ENCODE peak calls at places on chromosomes 11 and 22, in seven cellular contexts. One of them, this sample, is unnamed.

GRCh38 chr22:40443675-40444482 is 73.5 kb downstream of the SGSM3 start:
- DNase-seq in choroid plexus epithelial cell: no peak
- DNase-seq in hepatocyte: no peak
- DNase-seq in astrocyte of the cerebellum: no peak
- DNase-seq in NB4: no peak
- DNase-seq in sigmoid colon: no peak
- DNase-seq in testis: peak
- DNase-seq in this sample: no peak

GRCh38 chr11:37988031-37988430 is 1390.0 kb upstream of the RAG2 start:
- DNase-seq in choroid plexus epithelial cell: peak
- DNase-seq in NB4: no peak
- DNase-seq in sigmoid colon: no peak
- DNase-seq in hepatocyte: peak
- DNase-seq in testis: no peak
- DNase-seq in astrocyte of the cerebellum: peak
- DNase-seq in this sample: no peak

GRCh38 chr11:126585388-126586302 is 230.2 kb downstream of the ST3GAL4 start:
- DNase-seq in choroid plexus epithelial cell: peak
- DNase-seq in astrocyte of the cerebellum: peak
- DNase-seq in testis: peak
- DNase-seq in hepatocyte: peak
- DNase-seq in NB4: no peak
- DNase-seq in sigmoid colon: peak
- DNase-seq in this sample: no peak

GRCh38 chr11:35373284-35373933 is 45.9 kb downstream of the SLC1A2 start:
- DNase-seq in testis: no peak
- DNase-seq in choroid plexus epithelial cell: no peak
- DNase-seq in hepatocyte: peak
- DNase-seq in NB4: no peak
- DNase-seq in sigmoid colon: no peak
- DNase-seq in astrocyte of the cerebellum: no peak
- DNase-seq in this sample: no peak

GRCh38 chr11:128865490-128865889 is 1.6 kb downstream of the KCNJ1 start:
- DNase-seq in hepatocyte: no peak
- DNase-seq in sigmoid colon: no peak
- DNase-seq in choroid plexus epithelial cell: no peak
- DNase-seq in astrocyte of the cerebellum: no peak
- DNase-seq in testis: no peak
- DNase-seq in NB4: no peak
- DNase-seq in this sample: no peak

GRCh38 chr11:64745219-64745522 is 1.2 kb upstream of the RASGRP2 start:
- DNase-seq in hepatocyte: no peak
- DNase-seq in choroid plexus epithelial cell: no peak
- DNase-seq in sigmoid colon: peak
- DNase-seq in astrocyte of the cerebellum: no peak
- DNase-seq in NB4: peak
- DNase-seq in testis: peak
- DNase-seq in this sample: no peak

GRCh38 chr11:44133335-44133946 is 38.0 kb downstream of the EXT2 start:
- DNase-seq in sigmoid colon: no peak
- DNase-seq in choroid plexus epithelial cell: peak
- DNase-seq in astrocyte of the cerebellum: peak
- DNase-seq in testis: peak
- DNase-seq in NB4: peak
- DNase-seq in hepatocyte: peak
- DNase-seq in this sample: no peak

GRCh38 chr22:32476286-32476685 is 1.7 kb downstream of the FBXO7 start:
- DNase-seq in choroid plexus epithelial cell: no peak
- DNase-seq in testis: no peak
- DNase-seq in astrocyte of the cerebellum: no peak
- DNase-seq in hepatocyte: no peak
- DNase-seq in sigmoid colon: no peak
- DNase-seq in NB4: no peak
- DNase-seq in this sample: no peak

GRCh38 chr11:78564889-78565467 is 9.7 kb downstream of the NARS2 start:
- DNase-seq in testis: no peak
- DNase-seq in hepatocyte: no peak
- DNase-seq in astrocyte of the cerebellum: no peak
- DNase-seq in NB4: peak
- DNase-seq in sigmoid colon: no peak
- DNase-seq in choroid plexus epithelial cell: peak
- DNase-seq in this sample: no peak

GRCh38 chr11:44614281-44614680 is 48.8 kb downstream of the CD82 start:
- DNase-seq in choroid plexus epithelial cell: no peak
- DNase-seq in NB4: no peak
- DNase-seq in testis: no peak
- DNase-seq in astrocyte of the cerebellum: no peak
- DNase-seq in hepatocyte: no peak
- DNase-seq in sigmoid colon: no peak
- DNase-seq in this sample: no peak

GRCh38 chr11:1573847-1574255 is 1.8 kb upstream of the DUSP8 start:
- DNase-seq in NB4: no peak
- DNase-seq in testis: no peak
- DNase-seq in choroid plexus epithelial cell: no peak
- DNase-seq in astrocyte of the cerebellum: no peak
- DNase-seq in sigmoid colon: peak
- DNase-seq in hepatocyte: no peak
- DNase-seq in this sample: no peak

GRCh38 chr11:94897330-94897768 is 76.0 kb downstream of the CWC15 start:
- DNase-seq in hepatocyte: peak
- DNase-seq in testis: peak
- DNase-seq in NB4: peak
- DNase-seq in choroid plexus epithelial cell: peak
- DNase-seq in sigmoid colon: peak
- DNase-seq in astrocyte of the cerebellum: peak
- DNase-seq in this sample: peak

GRCh38 chr11:69013009-69013951 is at the start of gene MRGPRF:
- DNase-seq in astrocyte of the cerebellum: peak
- DNase-seq in hepatocyte: peak
- DNase-seq in NB4: peak
- DNase-seq in sigmoid colon: peak
- DNase-seq in testis: peak
- DNase-seq in choroid plexus epithelial cell: peak
- DNase-seq in this sample: peak

GRCh38 chr22:24507742-24508141 is 12.6 kb downstream of the UPB1 start:
- DNase-seq in NB4: no peak
- DNase-seq in sigmoid colon: no peak
- DNase-seq in astrocyte of the cerebellum: no peak
- DNase-seq in choroid plexus epithelial cell: no peak
- DNase-seq in testis: no peak
- DNase-seq in hepatocyte: no peak
- DNase-seq in this sample: no peak

GRCh38 chr11:130454495-130455262 is 6.2 kb downstream of the ADAMTS15 start:
- DNase-seq in NB4: no peak
- DNase-seq in astrocyte of the cerebellum: no peak
- DNase-seq in choroid plexus epithelial cell: peak
- DNase-seq in testis: no peak
- DNase-seq in hepatocyte: no peak
- DNase-seq in sigmoid colon: no peak
- DNase-seq in this sample: no peak

GRCh38 chr11:70675697-70676374 is 277.5 kb downstream of the CTTN start:
- DNase-seq in astrocyte of the cerebellum: no peak
- DNase-seq in choroid plexus epithelial cell: no peak
- DNase-seq in testis: no peak
- DNase-seq in NB4: no peak
- DNase-seq in hepatocyte: peak
- DNase-seq in sigmoid colon: no peak
- DNase-seq in this sample: no peak

GRCh38 chr11:57744386-57744785 is 3.1 kb downstream of the SELENOH start:
- DNase-seq in choroid plexus epithelial cell: no peak
- DNase-seq in astrocyte of the cerebellum: no peak
- DNase-seq in hepatocyte: no peak
- DNase-seq in NB4: no peak
- DNase-seq in testis: no peak
- DNase-seq in sigmoid colon: no peak
- DNase-seq in this sample: no peak

GRCh38 chr11:312092-312816 is 1.6 kb upstream of the IFITM1 start:
- DNase-seq in testis: no peak
- DNase-seq in astrocyte of the cerebellum: no peak
- DNase-seq in NB4: no peak
- DNase-seq in choroid plexus epithelial cell: peak
- DNase-seq in hepatocyte: no peak
- DNase-seq in sigmoid colon: no peak
- DNase-seq in this sample: no peak

GRCh38 chr11:315516-315994 is 1.7 kb downstream of the IFITM1 start:
- DNase-seq in sigmoid colon: peak
- DNase-seq in choroid plexus epithelial cell: no peak
- DNase-seq in astrocyte of the cerebellum: no peak
- DNase-seq in NB4: no peak
- DNase-seq in hepatocyte: no peak
- DNase-seq in testis: no peak
- DNase-seq in this sample: no peak

GRCh38 chr11:315051-315481 is 1.2 kb downstream of the IFITM1 start:
- DNase-seq in hepatocyte: no peak
- DNase-seq in NB4: no peak
- DNase-seq in testis: no peak
- DNase-seq in sigmoid colon: no peak
- DNase-seq in astrocyte of the cerebellum: no peak
- DNase-seq in choroid plexus epithelial cell: no peak
- DNase-seq in this sample: no peak

GRCh38 chr11:313304-313786 is 495 bp upstream of the IFITM1 start:
- DNase-seq in NB4: peak
- DNase-seq in sigmoid colon: no peak
- DNase-seq in testis: no peak
- DNase-seq in hepatocyte: no peak
- DNase-seq in astrocyte of the cerebellum: no peak
- DNase-seq in choroid plexus epithelial cell: no peak
- DNase-seq in this sample: no peak

DNA sequence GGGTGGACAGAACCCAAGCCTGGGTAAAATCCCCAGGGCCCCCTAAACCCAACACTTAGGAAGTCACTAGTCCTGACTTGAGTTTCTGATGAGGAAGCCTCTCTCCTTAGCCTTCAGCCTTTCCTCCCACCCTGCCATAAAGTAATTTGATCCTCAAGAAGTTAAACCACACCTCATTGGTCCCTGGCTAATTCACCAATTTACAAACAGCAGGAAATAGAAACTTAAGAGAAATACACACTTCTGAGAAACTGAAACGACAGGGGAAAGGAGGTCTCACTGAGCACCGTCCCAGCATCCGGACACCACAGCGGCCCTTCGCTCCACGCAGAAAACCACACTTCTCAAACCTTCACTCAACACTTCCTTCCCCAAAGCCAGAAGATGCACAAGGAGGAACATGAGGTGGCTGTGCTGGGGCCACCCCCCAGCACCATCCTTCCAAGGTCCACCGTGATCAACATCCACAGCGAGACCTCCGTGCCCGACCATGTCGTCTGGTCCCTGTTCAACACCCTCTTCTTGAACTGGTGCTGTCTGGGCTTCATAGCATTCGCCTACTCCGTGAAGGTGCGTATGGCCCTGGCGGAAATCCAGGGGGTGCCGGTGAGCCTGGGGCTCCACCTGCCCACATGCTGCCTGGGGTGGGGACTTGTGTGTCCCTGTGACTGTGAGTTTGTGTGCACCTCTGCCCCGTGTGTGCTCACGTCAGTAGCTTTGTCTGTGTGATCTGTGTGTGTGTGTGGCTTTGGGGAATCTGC is at the start of gene IFITM1:
- DNase-seq in sigmoid colon: no peak
- DNase-seq in NB4: peak
- DNase-seq in choroid plexus epithelial cell: peak
- DNase-seq in testis: peak
- DNase-seq in astrocyte of the cerebellum: peak
- DNase-seq in hepatocyte: peak
- DNase-seq in this sample: no peak
- TF ChIP-seq CTCF in sigmoid colon: no peak
- TF ChIP-seq CTCF in NB4: no peak
- TF ChIP-seq CTCF in choroid plexus epithelial cell: no peak
- TF ChIP-seq CTCF in testis: no peak
- TF ChIP-seq CTCF in astrocyte of the cerebellum: no peak
- TF ChIP-seq CTCF in hepatocyte: no peak
- TF ChIP-seq CTCF in this sample: no peak

DNA sequence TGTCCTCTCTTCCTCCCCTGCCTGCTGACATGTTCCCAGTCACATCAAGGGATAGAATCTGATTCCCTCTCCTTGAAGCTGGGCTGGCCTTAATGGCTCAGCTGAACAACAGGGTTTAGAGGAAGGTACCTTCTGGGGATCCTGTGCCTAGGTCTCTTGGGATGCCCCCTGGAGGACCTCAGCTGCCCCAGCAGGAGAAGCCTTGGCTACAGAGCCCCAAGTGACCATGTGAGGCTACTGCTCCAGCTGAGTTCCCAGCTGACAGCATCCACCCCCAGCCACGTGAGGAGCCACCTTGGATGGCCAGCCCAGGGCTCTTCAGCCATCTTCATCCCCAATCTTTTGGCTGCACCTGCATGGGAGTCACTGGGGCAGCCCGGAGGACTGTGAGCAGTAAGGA is 1499.3 kb downstream of the TBC1D22A start:
- DNase-seq in hepatocyte: no peak
- DNase-seq in NB4: no peak
- DNase-seq in choroid plexus epithelial cell: no peak
- DNase-seq in testis: no peak
- DNase-seq in astrocyte of the cerebellum: no peak
- DNase-seq in sigmoid colon: no peak
- DNase-seq in this sample: no peak
- TF ChIP-seq CTCF in hepatocyte: no peak
- TF ChIP-seq CTCF in NB4: no peak
- TF ChIP-seq CTCF in choroid plexus epithelial cell: no peak
- TF ChIP-seq CTCF in testis: no peak
- TF ChIP-seq CTCF in astrocyte of the cerebellum: no peak
- TF ChIP-seq CTCF in sigmoid colon: no peak
- TF ChIP-seq CTCF in this sample: no peak

DNA sequence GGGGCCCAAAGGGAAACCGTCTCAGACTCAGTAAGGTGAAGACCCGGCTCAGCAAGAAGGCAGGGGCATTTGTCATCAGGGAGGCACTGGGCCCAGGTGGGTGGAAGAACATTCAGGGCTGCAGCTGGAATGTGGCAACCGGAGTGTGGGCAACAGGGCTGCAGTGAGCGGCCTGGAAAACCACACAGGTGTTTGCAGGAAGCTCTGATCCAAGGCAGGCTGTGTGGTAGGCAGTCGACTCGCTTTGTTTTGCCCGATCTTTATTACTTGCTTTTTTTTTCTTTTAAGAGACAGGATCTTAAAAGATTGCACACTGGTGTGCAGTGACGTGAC is 82.8 kb downstream of the DGCR2 start:
- DNase-seq in sigmoid colon: no peak
- DNase-seq in astrocyte of the cerebellum: no peak
- DNase-seq in testis: no peak
- DNase-seq in choroid plexus epithelial cell: no peak
- DNase-seq in NB4: no peak
- DNase-seq in hepatocyte: no peak
- DNase-seq in this sample: no peak
- TF ChIP-seq CTCF in sigmoid colon: no peak
- TF ChIP-seq CTCF in astrocyte of the cerebellum: no peak
- TF ChIP-seq CTCF in testis: no peak
- TF ChIP-seq CTCF in choroid plexus epithelial cell: no peak
- TF ChIP-seq CTCF in NB4: no peak
- TF ChIP-seq CTCF in hepatocyte: no peak
- TF ChIP-seq CTCF in this sample: no peak

DNA sequence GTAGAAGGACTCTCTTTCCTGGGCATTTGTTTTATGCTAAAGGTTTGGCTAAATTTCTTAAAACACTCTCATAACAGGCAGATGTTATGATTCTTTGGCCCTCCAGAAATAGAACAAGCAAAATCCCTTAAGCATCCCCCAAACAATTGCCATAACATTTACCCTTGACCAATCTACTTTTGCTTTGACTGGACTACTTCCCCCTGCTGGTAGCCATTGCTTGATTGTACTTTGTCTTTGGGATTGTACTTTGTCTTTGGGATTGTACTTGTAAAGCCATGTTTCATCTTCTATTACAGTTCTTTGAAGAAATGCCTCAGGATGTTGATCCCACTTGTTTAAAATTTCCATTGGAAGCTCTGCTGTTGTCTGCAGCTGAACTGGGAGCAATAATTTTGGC is 53.3 kb upstream of the GLYAT start:
- DNase-seq in choroid plexus epithelial cell: no peak
- DNase-seq in hepatocyte: no peak
- DNase-seq in sigmoid colon: no peak
- DNase-seq in testis: no peak
- DNase-seq in NB4: no peak
- DNase-seq in astrocyte of the cerebellum: no peak
- DNase-seq in this sample: no peak
- TF ChIP-seq CTCF in choroid plexus epithelial cell: no peak
- TF ChIP-seq CTCF in hepatocyte: no peak
- TF ChIP-seq CTCF in sigmoid colon: no peak
- TF ChIP-seq CTCF in testis: no peak
- TF ChIP-seq CTCF in NB4: peak
- TF ChIP-seq CTCF in astrocyte of the cerebellum: no peak
- TF ChIP-seq CTCF in this sample: no peak

This sample was measured in glutamatergic neuron.